ENCODE peak calls at places on chromosomes 6 and 20, in five cellular contexts. V is stimulated activated CD8-positive, alpha-beta memory T cell treated with anti-CD3 and anti-CD28 coated beads, Interleukin-12 subunit alpha, Interleukin-12 subunit beta, amount 100 ng/mL, for 4 hours; O is GM03348; Q is left cardiac atrium; D is aorta. H is an unnamed sample.

GRCh38 chr6:43708857-43709653 is 21.5 kb upstream of the MRPS18A start:
- DNase-seq in V (no peak), O (peak), Q (no peak), D (no peak), H (no peak)

GRCh38 chr20:346640-347316 is at the start of gene NRSN2:
- DNase-seq in V (no peak), O (peak), Q (peak), D (peak), H (peak)

GRCh38 chr20:39190666-39191570 is 228.8 kb downstream of the DHX35 start:
- DNase-seq in V (no peak), O (peak), Q (no peak), D (no peak), H (no peak)

GRCh38 chr6:41545174-41545702 is 943 bp upstream of the FOXP4 start:
- DNase-seq in V (no peak), O (no peak), Q (peak), D (no peak), H (no peak)

GRCh38 chr6:119612176-119612870 is 262.8 kb upstream of the MAN1A1 start:
- DNase-seq in V (no peak), O (peak), Q (no peak), D (no peak), H (no peak)

GRCh38 chr6:19803331-19804330 is 33.5 kb upstream of the ID4 start:
- DNase-seq in V (no peak), O (peak), Q (no peak), D (no peak), H (no peak)

GRCh38 chr20:47432251-47433210 is 69.2 kb upstream of the NCOA3 start:
- DNase-seq in V (no peak), O (no peak), Q (no peak), D (no peak), H (no peak)

GRCh38 chr20:8293791-8294190 is 161.7 kb downstream of the PLCB1 start:
- DNase-seq in V (no peak), O (no peak), Q (no peak), D (no peak), H (no peak)

GRCh38 chr6:3227363-3228045 is at the start of gene TUBB2B:
- DNase-seq in V (no peak), O (no peak), Q (no peak), D (peak), H (peak)

GRCh38 chr20:36273414-36274247 is 32.5 kb upstream of the DLGAP4 start:
- DNase-seq in V (no peak), O (peak), Q (no peak), D (no peak), H (no peak)

GRCh38 chr6:24931296-24931695 is 4.5 kb downstream of the RIPOR2 start:
- DNase-seq in V (no peak), O (peak), Q (no peak), D (no peak), H (no peak)

GRCh38 chr6:25010166-25010565 is 74.4 kb upstream of the RIPOR2 start:
- DNase-seq in V (no peak), O (no peak), Q (no peak), D (no peak), H (no peak)

GRCh38 chr6:105109955-105110650 is 69.7 kb downstream of the POPDC3 start:
- DNase-seq in V (no peak), O (no peak), Q (no peak), D (no peak), H (no peak)

GRCh38 chr20:53749499-53749898 is 155.9 kb upstream of the ZNF217 start:
- DNase-seq in V (no peak), O (no peak), Q (no peak), D (no peak), H (no peak)

GRCh38 chr6:34851361-34851760 is 36.5 kb downstream of the TAF11 start:
- DNase-seq in V (no peak), O (no peak), Q (no peak), D (no peak), H (no peak)

GRCh38 chr6:132919028-132919427 is 104.7 kb downstream of the RPS12 start:
- DNase-seq in V (no peak), O (no peak), Q (no peak), D (no peak), H (no peak)

GRCh38 chr6:63346217-63346834 is 26.5 kb upstream of the LGSN start:
- DNase-seq in V (no peak), O (no peak), Q (no peak), D (no peak), H (no peak)

GRCh38 chr20:48682529-48683385 is 145.0 kb downstream of the PREX1 start:
- DNase-seq in V (no peak), O (peak), Q (peak), D (peak), H (peak)

GRCh38 chr6:21885532-21886089 is 292.1 kb downstream of the SOX4 start:
- DNase-seq in V (no peak), O (peak), Q (peak), D (peak), H (peak)

GRCh38 chr20:16942702-16943101 is 194.5 kb downstream of the OTOR start:
- DNase-seq in V (no peak), O (no peak), Q (no peak), D (no peak), H (no peak)

GRCh38 chr6:149852180-149852579 is 12.0 kb downstream of the LRP11 start:
- DNase-seq in V (no peak), O (no peak), Q (peak), D (no peak), H (peak)

GRCh38 chr6:70846207-70846835 is 110.5 kb downstream of the B3GAT2 start:
- DNase-seq in V (no peak), O (no peak), Q (no peak), D (no peak), H (no peak)

GRCh38 chr20:38825901-38826625 is 20.6 kb downstream of the PPP1R16B start:
- DNase-seq in V (no peak), O (peak), Q (no peak), D (no peak), H (no peak)

GRCh38 chr6:15685629-15686028 is 22.8 kb upstream of the DTNBP1 start:
- DNase-seq in V (no peak), O (no peak), Q (no peak), D (no peak), H (no peak)

GRCh38 chr20:18144541-18145099 is 7.0 kb downstream of the KAT14 start:
- DNase-seq in V (no peak), O (no peak), Q (no peak), D (no peak), H (no peak)

GRCh38 chr6:8492536-8493125 is 57.3 kb upstream of the SLC35B3 start:
- DNase-seq in V (no peak), O (no peak), Q (no peak), D (no peak), H (no peak)

GRCh38 chr20:3081641-3082040 is 2.9 kb downstream of the AVP start:
- DNase-seq in V (no peak), O (no peak), Q (no peak), D (no peak), H (no peak)

GRCh38 chr6:37807656-37808055 is 11.9 kb upstream of the ZFAND3 start:
- DNase-seq in V (no peak), O (peak), Q (no peak), D (no peak), H (peak)

GRCh38 chr20:51563597-51564332 is 21.2 kb upstream of the NFATC2 start:
- DNase-seq in V (no peak), O (peak), Q (peak), D (peak), H (peak)

GRCh38 chr6:34414999-34415858 is 10.6 kb downstream of the RPS10 start:
- DNase-seq in V (no peak), O (peak), Q (peak), D (peak), H (no peak)

GRCh38 chr6:73739097-73739496 is 43.1 kb downstream of the CD109 start:
- DNase-seq in V (no peak), O (peak), Q (no peak), D (no peak), H (no peak)

H was measured in psoas muscle.